ENCODE peak calls at places on chromosomes 4 and X, in eight cellular contexts. E is NT2/D1; Q is SK-N-SH; M is fibroblast of lung; W is EL; C is activated CD4-positive, alpha-beta T cell treated with anti-CD3 and anti-CD28 coated beads, Interleukin-2, amount 50 U/mL, for 1 hour; U is GM23338; N is endothelial cell. K is an unnamed sample.

GRCh38 chr4:98630804-98631454 is 27.5 kb downstream of the TSPAN5 start:
- DNase-seq in Q (no peak), N (no peak), E (no peak), U (peak; percentile 45), C (no peak), M (no peak), W (no peak), K (no peak)

GRCh38 chrX:15188039-15188438 is 81.8 kb downstream of the ASB9 start:
- DNase-seq in Q (no peak), M (no peak), W (no peak), E (no peak), U (peak; percentile 5), N (no peak), C (no peak), K (no peak)

GRCh38 chr4:1405249-1405635 is 1.0 kb downstream of the NKX1-1 start:
- DNase-seq in U (no peak), E (no peak), N (no peak), C (no peak), Q (no peak), M (no peak), W (no peak), K (no peak)

GRCh38 chr4:87559090-87559837 is 30.1 kb upstream of the SPARCL1 start:
- DNase-seq in W (peak; percentile 23), M (no peak), Q (peak; percentile 40), E (no peak), U (peak; percentile 68), C (peak; percentile 1), N (no peak), K (no peak)

GRCh38 chr4:15882675-15883086 is 55.9 kb downstream of the FGFBP1 start:
- DNase-seq in M (peak; percentile 85), U (peak; percentile 86), C (peak; percentile 22), W (peak; percentile 68), Q (peak; percentile 57), E (peak; percentile 76), N (peak; percentile 47), K (peak; percentile 71)

GRCh38 chr4:22115262-22115661 is 166.7 kb upstream of the KCNIP4 start:
- DNase-seq in Q (no peak), U (no peak), N (no peak), E (no peak), C (no peak), W (no peak), M (no peak), K (no peak)

GRCh38 chr4:82431026-82431745 is 796 bp downstream of the ENOPH1 start:
- DNase-seq in N (no peak), E (no peak), M (no peak), W (no peak), C (peak; percentile 52), Q (peak; percentile 67), U (peak; percentile 69), K (no peak)

GRCh38 chrX:120251471-120252011 is 929 bp downstream of the ZBTB33 start:
- DNase-seq in N (peak; percentile 8), Q (peak; percentile 40), W (peak; percentile 24), C (peak; percentile 7), M (peak; percentile 18), U (peak; percentile 32), E (no peak), K (peak; percentile 21)

GRCh38 chrX:23799469-23800065 is 16.6 kb downstream of the SAT1 start:
- DNase-seq in W (no peak), U (no peak), E (no peak), M (peak; percentile 74), Q (no peak), N (no peak), C (no peak), K (no peak)

GRCh38 chr4:128653514-128654420 is 155.7 kb upstream of the JADE1 start:
- DNase-seq in W (peak; percentile 14), C (no peak), Q (no peak), E (no peak), N (no peak), M (peak; percentile 81), U (peak; percentile 47), K (no peak)

GRCh38 chr4:80184791-80185756 is 12.2 kb upstream of the PRDM8 start:
- DNase-seq in Q (no peak), E (no peak), C (no peak), U (peak; percentile 70), N (peak; percentile 25), M (no peak), W (peak; percentile 12), K (peak; percentile 51)

GRCh38 chr4:141155586-141155985 is 22.3 kb upstream of the RNF150 start:
- DNase-seq in N (no peak), M (no peak), W (no peak), U (no peak), E (no peak), Q (no peak), C (no peak), K (peak; percentile 21)

GRCh38 chrX:138519296-138519695 is 192.2 kb downstream of the FGF13 start:
- DNase-seq in N (peak; percentile 2), U (peak; percentile 12), Q (no peak), W (no peak), M (no peak), E (peak; percentile 27), C (no peak), K (peak; percentile 72)

GRCh38 chrX:153778684-153779101 is 2.1 kb upstream of the SRPK3 start:
- DNase-seq in C (no peak), N (no peak), E (no peak), U (no peak), W (no peak), Q (no peak), M (no peak), K (no peak)

GRCh38 chr4:140046573-140046972 is 107.4 kb downstream of the MAML3 start:
- DNase-seq in U (peak; percentile 79), N (no peak), C (no peak), M (no peak), Q (no peak), W (no peak), E (no peak), K (no peak)

GRCh38 chr4:153296424-153296823 is 48.1 kb upstream of the MND1 start:
- DNase-seq in E (no peak), Q (no peak), U (no peak), N (no peak), M (peak; percentile 89), C (no peak), W (peak; percentile 42), K (no peak)

GRCh38 chrX:14491689-14492088 is 37.6 kb upstream of the GLRA2 start:
- DNase-seq in Q (no peak), W (no peak), E (no peak), N (no peak), C (no peak), U (no peak), M (no peak), K (peak; percentile 1)

GRCh38 chr4:52864816-52865215 is 2.7 kb downstream of the RASL11B start:
- DNase-seq in E (no peak), Q (peak; percentile 59), M (peak; percentile 26), C (no peak), N (no peak), U (no peak), W (no peak), K (no peak)

GRCh38 chrX:38055170-38055847 is 49.0 kb downstream of the SYTL5 start:
- DNase-seq in Q (no peak), U (no peak), C (no peak), N (no peak), E (no peak), M (peak; percentile 62), W (peak; percentile 12), K (peak; percentile 47)

GRCh38 chr4:64551125-64551524 is 141.9 kb upstream of the TECRL start:
- DNase-seq in M (no peak), W (no peak), U (no peak), E (no peak), C (no peak), Q (no peak), N (no peak), K (no peak)

GRCh38 chr4:169064281-169064680 is 54.2 kb upstream of the CBR4 start:
- DNase-seq in E (no peak), C (no peak), N (no peak), U (no peak), M (peak; percentile 12), Q (no peak), W (no peak), K (no peak)

GRCh38 chrX:22159071-22159470 is 113.6 kb upstream of the CBLL2 start:
- DNase-seq in Q (no peak), C (no peak), W (peak; percentile 75), E (no peak), M (peak; percentile 43), U (no peak), N (no peak), K (no peak)

GRCh38 chrX:10052906-10053625 is 85.9 kb downstream of the CLDN34 start:
- DNase-seq in M (no peak), E (no peak), U (no peak), N (no peak), W (peak; percentile 33), C (no peak), Q (no peak), K (no peak)

GRCh38 chr4:72857216-72857615 is 212.3 kb downstream of the COX18 start:
- DNase-seq in E (no peak), N (no peak), M (no peak), U (no peak), W (no peak), Q (no peak), C (no peak), K (no peak)

GRCh38 chr4:160026720-160027119 is 923.8 kb downstream of the RAPGEF2 start:
- DNase-seq in M (no peak), E (peak; percentile 5), Q (no peak), C (no peak), W (no peak), U (peak; percentile 17), N (no peak), K (peak; percentile 88)

GRCh38 chr4:153348006-153348405 is 3.5 kb downstream of the MND1 start:
- DNase-seq in N (no peak), Q (peak; percentile 8), C (no peak), W (peak; percentile 26), M (no peak), U (no peak), E (no peak), K (peak; percentile 28)